ENCODE peak calls at places on chromosomes 4 and X, in five cellular contexts. One of them, this sample, is unnamed.

GRCh38 chr4:91268913-91269312 is 1034.9 kb upstream of the GRID2 start:
- DNase-seq in HepG2: no peak
- DNase-seq in H1: no peak
- DNase-seq in GM12878: no peak
- DNase-seq in K562: no peak
- DNase-seq in this sample: no peak

GRCh38 chr4:123649644-123650356 is 253.2 kb downstream of the SPRY1 start:
- DNase-seq in HepG2: peak; percentile 92
- DNase-seq in H1: peak; percentile 5
- DNase-seq in GM12878: no peak
- DNase-seq in K562: no peak
- DNase-seq in this sample: peak; percentile 24

GRCh38 chrX:57134702-57135101 is 2.5 kb downstream of the SPIN2A start:
- DNase-seq in HepG2: no peak
- DNase-seq in H1: no peak
- DNase-seq in GM12878: no peak
- DNase-seq in K562: no peak
- DNase-seq in this sample: no peak

GRCh38 chrX:115452256-115452655 is 108.7 kb upstream of the PLS3 start:
- DNase-seq in HepG2: no peak
- DNase-seq in H1: no peak
- DNase-seq in GM12878: no peak
- DNase-seq in K562: no peak
- DNase-seq in this sample: no peak

GRCh38 chr4:83917572-83917971 is 381.7 kb downstream of the GPAT3 start:
- DNase-seq in HepG2: peak; percentile 3
- DNase-seq in H1: no peak
- DNase-seq in GM12878: no peak
- DNase-seq in K562: peak; percentile 8
- DNase-seq in this sample: no peak

GRCh38 chr4:20622701-20623100 is 77.6 kb upstream of the PACRGL start:
- DNase-seq in HepG2: no peak
- DNase-seq in H1: no peak
- DNase-seq in GM12878: no peak
- DNase-seq in K562: no peak
- DNase-seq in this sample: no peak

GRCh38 chr4:79917246-79917645 is 155.8 kb downstream of the ANTXR2 start:
- DNase-seq in HepG2: peak; percentile 43
- DNase-seq in H1: peak; percentile 47
- DNase-seq in GM12878: peak; percentile 8
- DNase-seq in K562: peak; percentile 39
- DNase-seq in this sample: peak; percentile 73

GRCh38 chrX:45070116-45071007 is 130.3 kb downstream of the DIPK2B start:
- DNase-seq in HepG2: peak; percentile 12
- DNase-seq in H1: no peak
- DNase-seq in GM12878: peak; percentile 45
- DNase-seq in K562: peak; percentile 10
- DNase-seq in this sample: no peak

GRCh38 chr4:93448691-93449293 is 379.8 kb upstream of the ATOH1 start:
- DNase-seq in HepG2: no peak
- DNase-seq in H1: no peak
- DNase-seq in GM12878: no peak
- DNase-seq in K562: no peak
- DNase-seq in this sample: no peak

GRCh38 chrX:9847071-9847470 is 60.8 kb downstream of the SHROOM2 start:
- DNase-seq in HepG2: peak; percentile 74
- DNase-seq in H1: no peak
- DNase-seq in GM12878: no peak
- DNase-seq in K562: no peak
- DNase-seq in this sample: no peak

GRCh38 chrX:68112321-68112720 is 321.0 kb downstream of the OPHN1 start:
- DNase-seq in HepG2: no peak
- DNase-seq in H1: no peak
- DNase-seq in GM12878: no peak
- DNase-seq in K562: no peak
- DNase-seq in this sample: no peak

GRCh38 chr4:57148831-57149230 is 38.6 kb upstream of the IGFBP7 start:
- DNase-seq in HepG2: no peak
- DNase-seq in H1: no peak
- DNase-seq in GM12878: no peak
- DNase-seq in K562: no peak
- DNase-seq in this sample: no peak

GRCh38 chr4:74267998-74268606 is 40.2 kb upstream of the EPGN start:
- DNase-seq in HepG2: no peak
- DNase-seq in H1: no peak
- DNase-seq in GM12878: no peak
- DNase-seq in K562: no peak
- DNase-seq in this sample: no peak

GRCh38 chrX:11787564-11787963 is 29.5 kb downstream of the MSL3 start:
- DNase-seq in HepG2: peak; percentile 43
- DNase-seq in H1: peak; percentile 75
- DNase-seq in GM12878: no peak
- DNase-seq in K562: peak; percentile 34
- DNase-seq in this sample: peak; percentile 85

GRCh38 chr4:84379881-84380618 is 119.0 kb downstream of the NKX6-1 start:
- DNase-seq in HepG2: no peak
- DNase-seq in H1: no peak
- DNase-seq in GM12878: no peak
- DNase-seq in K562: no peak
- DNase-seq in this sample: no peak

GRCh38 chr4:144589512-144589911 is 56.4 kb upstream of the HHIP start:
- DNase-seq in HepG2: no peak
- DNase-seq in H1: no peak
- DNase-seq in GM12878: no peak
- DNase-seq in K562: no peak
- DNase-seq in this sample: no peak

GRCh38 chr4:38523054-38523453 is 140.9 kb upstream of the KLF3 start:
- DNase-seq in HepG2: no peak
- DNase-seq in H1: no peak
- DNase-seq in GM12878: no peak
- DNase-seq in K562: peak; percentile 37
- DNase-seq in this sample: no peak

GRCh38 chrX:151151668-151152267 is 24.6 kb upstream of the GPR50 start:
- DNase-seq in HepG2: peak; percentile 14
- DNase-seq in H1: no peak
- DNase-seq in GM12878: no peak
- DNase-seq in K562: peak; percentile 45
- DNase-seq in this sample: peak; percentile 10

GRCh38 chrX:120429776-120430535 is 39.1 kb downstream of the LAMP2 start:
- DNase-seq in HepG2: no peak
- DNase-seq in H1: no peak
- DNase-seq in GM12878: no peak
- DNase-seq in K562: no peak
- DNase-seq in this sample: no peak

GRCh38 chrX:107712231-107713204 is 63.1 kb downstream of the TSC22D3 start:
- DNase-seq in HepG2: no peak
- DNase-seq in H1: no peak
- DNase-seq in GM12878: no peak
- DNase-seq in K562: no peak
- DNase-seq in this sample: no peak

GRCh38 chrX:153423652-153424051 is 12.4 kb downstream of the ZFP92 start:
- DNase-seq in HepG2: no peak
- DNase-seq in H1: no peak
- DNase-seq in GM12878: no peak
- DNase-seq in K562: no peak
- DNase-seq in this sample: no peak

GRCh38 chrX:16785247-16786138 is 773 bp upstream of the TXLNG start:
- DNase-seq in HepG2: no peak
- DNase-seq in H1: no peak
- DNase-seq in GM12878: no peak
- DNase-seq in K562: no peak
- DNase-seq in this sample: no peak

GRCh38 chr4:184470785-184471110 is 3.6 kb downstream of the IRF2 start:
- DNase-seq in HepG2: no peak
- DNase-seq in H1: no peak
- DNase-seq in GM12878: no peak
- DNase-seq in K562: no peak
- DNase-seq in this sample: no peak

GRCh38 chr4:184472540-184473264 is 1.6 kb downstream of the IRF2 start:
- DNase-seq in HepG2: peak; percentile 71
- DNase-seq in H1: no peak
- DNase-seq in GM12878: no peak
- DNase-seq in K562: peak; percentile 76
- DNase-seq in this sample: peak; percentile 72

GRCh38 chr4:184473515-184474260 is 662 bp downstream of the IRF2 start:
- DNase-seq in HepG2: no peak
- DNase-seq in H1: no peak
- DNase-seq in GM12878: no peak
- DNase-seq in K562: no peak
- DNase-seq in this sample: peak; percentile 49

GRCh38 chr4:184473265-184473514 is 1.2 kb downstream of the IRF2 start:
- DNase-seq in HepG2: no peak
- DNase-seq in H1: no peak
- DNase-seq in GM12878: no peak
- DNase-seq in K562: no peak
- DNase-seq in this sample: no peak

DNA sequence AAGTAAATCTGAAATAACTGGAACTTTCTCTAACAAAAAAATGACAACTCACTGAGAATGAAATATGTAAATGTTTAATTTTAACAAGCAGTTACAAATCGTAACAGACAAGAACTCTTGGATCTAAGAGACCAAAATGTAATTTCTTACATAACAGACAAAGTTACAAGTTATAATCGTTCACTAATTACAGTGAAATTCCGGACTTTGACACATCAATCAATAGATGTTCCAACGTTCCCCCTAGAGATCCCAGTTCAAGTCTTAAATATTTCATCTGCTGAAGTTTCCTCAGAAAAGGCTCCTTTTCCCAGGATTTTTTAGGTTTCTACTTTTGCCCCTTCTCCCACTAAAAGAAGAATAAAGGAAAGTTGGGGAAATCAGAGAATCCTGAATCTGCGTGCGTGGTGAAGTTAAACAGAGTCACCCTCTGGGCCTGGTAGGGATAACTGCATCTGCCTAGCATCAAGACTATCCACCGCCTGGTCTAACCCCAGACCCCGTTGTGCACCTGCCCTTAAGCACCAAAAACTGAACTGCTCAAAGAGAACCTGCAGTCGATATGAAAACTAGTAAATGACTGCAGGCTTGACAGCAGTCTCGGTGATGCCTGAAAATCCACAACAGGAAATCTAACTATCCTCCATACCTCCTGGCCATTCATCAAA is 2.3 kb downstream of the IRF2 start:
- DNase-seq in HepG2: no peak
- DNase-seq in H1: no peak
- DNase-seq in GM12878: no peak
- DNase-seq in K562: no peak
- DNase-seq in this sample: no peak
- TF ChIP-seq ATF3 in HepG2: no peak
- TF ChIP-seq ATF3 in H1: no peak
- TF ChIP-seq ATF3 in GM12878: no peak
- TF ChIP-seq ATF3 in K562: no peak
- TF ChIP-seq ATF3 in this sample: no peak

GRCh38 chr4:146243141-146243882 is 29.0 kb downstream of the REELD1 start:
- DNase-seq in HepG2: no peak
- DNase-seq in H1: peak; percentile 36
- DNase-seq in GM12878: peak; percentile 45
- DNase-seq in K562: peak; percentile 68
- DNase-seq in this sample: peak; percentile 84
- TF ChIP-seq USF2 in HepG2: no peak
- TF ChIP-seq USF2 in H1: no peak
- TF ChIP-seq USF2 in GM12878: no peak
- TF ChIP-seq USF2 in K562: no peak
- TF ChIP-seq USF2 in this sample: no peak

GRCh38 chrX:118975831-118976598 is 1.6 kb downstream of the LONRF3 start:
- DNase-seq in HepG2: peak; percentile 69
- DNase-seq in H1: no peak
- DNase-seq in GM12878: no peak
- DNase-seq in K562: peak; percentile 65
- DNase-seq in this sample: peak; percentile 24

GRCh38 chrX:118973389-118974087 is 880 bp upstream of the LONRF3 start:
- DNase-seq in HepG2: no peak
- DNase-seq in H1: no peak
- DNase-seq in GM12878: no peak
- DNase-seq in K562: no peak
- DNase-seq in this sample: no peak

GRCh38 chrX:118974908-118975671 is 672 bp downstream of the LONRF3 start:
- DNase-seq in HepG2: peak; percentile 27
- DNase-seq in H1: no peak
- DNase-seq in GM12878: no peak
- DNase-seq in K562: peak; percentile 50
- DNase-seq in this sample: peak; percentile 36

GRCh38 chrX:118976599-118977340 is 2.4 kb downstream of the LONRF3 start:
- DNase-seq in HepG2: no peak
- DNase-seq in H1: no peak
- DNase-seq in GM12878: no peak
- DNase-seq in K562: peak; percentile 44
- DNase-seq in this sample: no peak

GRCh38 chrX:118974088-118974907 is at the start of gene LONRF3:
- DNase-seq in HepG2: peak; percentile 58
- DNase-seq in H1: no peak
- DNase-seq in GM12878: no peak
- DNase-seq in K562: peak; percentile 42
- DNase-seq in this sample: no peak
- TF ChIP-seq ATF3 in HepG2: no peak
- TF ChIP-seq ATF3 in H1: no peak
- TF ChIP-seq ATF3 in GM12878: no peak
- TF ChIP-seq ATF3 in K562: no peak
- TF ChIP-seq ATF3 in this sample: no peak

DNA sequence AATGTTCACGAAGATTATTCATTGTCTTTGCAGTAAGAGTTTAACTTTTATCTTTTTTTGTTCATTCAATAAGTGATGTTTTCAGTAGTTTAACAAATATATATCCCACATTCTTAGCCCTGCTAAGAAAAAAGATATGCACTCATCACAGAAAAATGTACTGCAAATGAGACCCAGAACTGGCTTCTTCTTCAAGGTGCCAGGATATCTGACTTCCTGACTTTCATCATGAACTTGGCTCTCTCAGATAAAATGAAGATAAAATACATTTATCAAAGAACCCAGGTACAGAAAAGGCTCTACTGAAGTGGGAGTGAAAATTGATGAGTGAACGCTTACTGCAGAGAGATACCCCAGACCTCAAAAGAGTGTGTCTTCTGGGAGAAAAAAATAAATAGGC is 177.8 kb upstream of the DKK2 start:
- DNase-seq in HepG2: no peak
- DNase-seq in H1: no peak
- DNase-seq in GM12878: no peak
- DNase-seq in K562: no peak
- DNase-seq in this sample: no peak
- TF ChIP-seq USF2 in HepG2: no peak
- TF ChIP-seq USF2 in H1: no peak
- TF ChIP-seq USF2 in GM12878: no peak
- TF ChIP-seq USF2 in K562: no peak
- TF ChIP-seq USF2 in this sample: no peak

DNA sequence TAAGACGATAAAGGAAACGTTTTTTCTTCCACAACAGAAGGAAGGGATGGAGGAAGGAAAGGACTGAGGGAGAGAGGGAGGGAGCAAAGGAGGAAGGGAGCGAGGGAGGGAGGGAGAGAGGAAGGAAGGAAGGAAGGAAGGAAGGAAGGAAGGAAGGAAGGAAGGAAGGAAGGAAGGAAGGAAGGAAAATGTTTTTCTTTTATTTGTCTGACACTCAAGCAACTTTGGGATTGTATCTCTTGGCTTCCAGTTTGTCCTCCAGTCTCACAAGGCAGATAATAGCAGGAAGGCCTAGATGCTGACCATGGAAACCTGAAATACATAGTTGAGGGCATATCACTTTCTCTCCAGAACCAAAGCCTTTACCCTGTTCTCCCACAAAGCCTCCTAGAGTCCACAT is 226.7 kb downstream of the ZNF674 start:
- DNase-seq in HepG2: no peak
- DNase-seq in H1: no peak
- DNase-seq in GM12878: no peak
- DNase-seq in K562: no peak
- DNase-seq in this sample: no peak
- TF ChIP-seq ATF3 in HepG2: no peak
- TF ChIP-seq ATF3 in H1: no peak
- TF ChIP-seq ATF3 in GM12878: no peak
- TF ChIP-seq ATF3 in K562: no peak
- TF ChIP-seq ATF3 in this sample: no peak